ENCODE peak calls at places on chromosomes 11 and 22, in seven cellular contexts. E is cardiac fibroblast, K is M059J, B is myocyte, R is colonic mucosa, G is SK-N-DZ, J is lower leg skin. X is an unnamed sample.

GRCh38 chr11:65321828-65322495 is 7.3 kb downstream of the CDC42EP2 start:
- DNase-seq in E (no peak), K (no peak), R (peak), B (no peak), J (peak), G (no peak), X (no peak)

GRCh38 chr22:45503816-45504702 is 1.4 kb downstream of the FBLN1 start:
- DNase-seq in E (peak), G (peak), K (peak), R (no peak), B (no peak), J (peak), X (no peak)

GRCh38 chr11:11171854-11172253 is 181.2 kb downstream of the CSNK2A3 start:
- DNase-seq in J (no peak), E (no peak), R (no peak), K (no peak), G (no peak), B (peak), X (no peak)

GRCh38 chr11:75212463-75212862 is 28.1 kb upstream of the TPBGL start:
- DNase-seq in G (no peak), E (no peak), J (no peak), R (no peak), B (no peak), K (no peak), X (no peak)

GRCh38 chr22:20015971-20016733 is 471 bp downstream of the ARVCF start:
- DNase-seq in E (no peak), R (peak), J (no peak), K (no peak), B (no peak), G (no peak), X (peak)

GRCh38 chr22:44419429-44419828 is 78.6 kb downstream of the RTL6 start:
- DNase-seq in G (no peak), B (no peak), E (no peak), K (no peak), R (no peak), J (no peak), X (peak)

GRCh38 chr11:14189874-14190273 is 169.1 kb downstream of the RRAS2 start:
- DNase-seq in E (peak), B (no peak), R (peak), K (no peak), J (peak), G (no peak), X (no peak)

GRCh38 chr11:121696177-121696863 is 243.6 kb upstream of the SORL1-AS1 start:
- DNase-seq in E (peak), K (peak), B (no peak), G (no peak), R (no peak), J (no peak), X (peak)

GRCh38 chr11:66969584-66970205 is 5.4 kb upstream of the C11orf86 start:
- DNase-seq in J (no peak), G (peak), K (peak), E (peak), R (no peak), B (no peak), X (no peak)

GRCh38 chr11:111935331-111936044 is 1.7 kb upstream of the DIXDC1 start:
- DNase-seq in K (no peak), B (no peak), E (peak), G (no peak), R (no peak), J (no peak), X (no peak)

GRCh38 chr11:72352859-72353551 is 81.3 kb downstream of the CLPB start:
- DNase-seq in K (peak), J (no peak), E (peak), G (peak), R (no peak), B (peak), X (no peak)